ENCODE peak calls at places on chromosomes 16 and 17, in five cellular contexts. K is HFFc6, B is progenitor cell of endocrine pancreas, Q is nephron progenitor cell, X is NCI-H774. S is an unnamed sample.

GRCh38 chr17:77214743-77215142 is 74.0 kb downstream of the SEC14L1 start:
- DNase-seq in K (peak), B (no peak), Q (peak), X (no peak), S (peak)

GRCh38 chr16:83956336-83957289 is 3.6 kb downstream of the OSGIN1 start:
- DNase-seq in K (peak), B (peak), Q (peak), X (peak), S (peak)

GRCh38 chr17:44004077-44004760 is at the start of gene NAGS:
- DNase-seq in K (no peak), B (no peak), Q (peak), X (no peak), S (no peak)

GRCh38 chr16:84680165-84680842 is 19.5 kb upstream of the USP10 start:
- DNase-seq in K (no peak), B (no peak), Q (no peak), X (no peak), S (no peak)

GRCh38 chr17:39271546-39271945 is 45.8 kb upstream of the STAC2 start:
- DNase-seq in K (no peak), B (no peak), Q (no peak), X (no peak), S (no peak)

GRCh38 chr17:82267575-82268379 is 5.7 kb downstream of the CSNK1D start:
- DNase-seq in K (peak), B (no peak), Q (no peak), X (no peak), S (peak)

GRCh38 chr16:68776821-68777485 is 39.9 kb downstream of the CDH1 start:
- DNase-seq in K (no peak), B (no peak), Q (no peak), X (no peak), S (no peak)

GRCh38 chr17:40560592-40561293 is 4.5 kb downstream of the CCR7 start:
- DNase-seq in K (no peak), B (peak), Q (no peak), X (no peak), S (peak)

GRCh38 chr16:546909-547770 is 13.1 kb upstream of the PRR35 start:
- DNase-seq in K (no peak), B (no peak), Q (peak), X (no peak), S (peak)

GRCh38 chr17:64411999-64412771 is 21.5 kb upstream of the PECAM1 start:
- DNase-seq in K (no peak), B (no peak), Q (peak), X (no peak), S (no peak)